ENCODE peak calls at places on chromosomes 1 and 21, in four cellular contexts. C is psoas muscle, E is fibroblast of mammary gland, X is HFF-Myc. Z is an unnamed sample.

GRCh38 chr1:109821831-109822745 is 58.4 kb upstream of the EPS8L3 start:
- DNase-seq in X (no peak), C (peak), E (peak), Z (no peak)

GRCh38 chr1:160260436-160261382 is 1.6 kb downstream of the DCAF8 start:
- DNase-seq in X (peak), E (peak), C (no peak), Z (no peak)

GRCh38 chr1:197400522-197400902 is 132.5 kb downstream of the CRB1 start:
- DNase-seq in X (no peak), E (no peak), C (no peak), Z (no peak)

GRCh38 chr1:116001739-116002487 is 25.6 kb downstream of the SLC22A15 start:
- DNase-seq in X (no peak), C (no peak), E (peak), Z (no peak)

GRCh38 chr1:239308701-239309333 is 77.6 kb upstream of the CHRM3 start:
- DNase-seq in X (peak), C (no peak), E (peak), Z (peak)

GRCh38 chr21:31911138-31911907 is 38.5 kb downstream of the HUNK start:
- DNase-seq in E (peak), C (no peak), X (peak), Z (no peak)

GRCh38 chr1:200659269-200659668 is 10.4 kb downstream of the DDX59 start:
- DNase-seq in C (no peak), E (no peak), X (no peak), Z (no peak)

GRCh38 chr1:28370220-28371010 is 875 bp downstream of the PHACTR4 start:
- DNase-seq in C (no peak), E (peak), X (no peak), Z (peak)

GRCh38 chr1:153387001-153387400 is 3.9 kb downstream of the S100A8 start:
- DNase-seq in X (no peak), E (no peak), C (no peak), Z (no peak)

GRCh38 chr1:46183926-46184557 is 7.8 kb upstream of the P3R3URF start:
- DNase-seq in C (no peak), E (no peak), X (no peak), Z (no peak)

GRCh38 chr21:40929833-40930232 is 82.9 kb upstream of the DSCAM start:
- DNase-seq in E (no peak), X (no peak), C (no peak), Z (no peak)

GRCh38 chr1:41233708-41234107 is 8.4 kb downstream of the SCMH1 start:
- DNase-seq in C (no peak), X (no peak), E (no peak), Z (no peak)

GRCh38 chr1:77682442-77683141 is at the start of gene ZZZ3:
- DNase-seq in E (peak), X (peak), C (peak), Z (peak)

GRCh38 chr1:76939817-76940216 is 72.5 kb downstream of the ST6GALNAC5 start:
- DNase-seq in E (no peak), C (no peak), X (no peak), Z (no peak)

GRCh38 chr1:33575324-33575879 is 103.0 kb downstream of the ZSCAN20 start:
- DNase-seq in E (no peak), X (no peak), C (no peak), Z (no peak)

GRCh38 chr1:207810173-207810572 is 58.3 kb downstream of the CD46 start:
- DNase-seq in X (no peak), C (no peak), E (peak), Z (no peak)

GRCh38 chr1:160575112-160575664 is 4.1 kb downstream of the CD84 start:
- DNase-seq in X (no peak), E (no peak), C (no peak), Z (no peak)

GRCh38 chr1:38125837-38126520 is 79.4 kb upstream of the POU3F1 start:
- DNase-seq in E (no peak), C (no peak), X (no peak), Z (no peak)

GRCh38 chr1:94094466-94095111 is 26.4 kb downstream of the ABCA4 start:
- DNase-seq in E (peak), X (no peak), C (peak), Z (no peak)

GRCh38 chr1:39833121-39833520 is 44.5 kb upstream of the BMP8B start:
- DNase-seq in X (no peak), E (peak), C (no peak), Z (no peak)

GRCh38 chr1:63775418-63776127 is 1.8 kb downstream of the ROR1 start:
- DNase-seq in E (peak), X (no peak), C (no peak), Z (no peak)

GRCh38 chr1:24110642-24111263 is 1.2 kb downstream of the MYOM3 start:
- DNase-seq in E (no peak), X (no peak), C (peak), Z (no peak)

GRCh38 chr1:65429806-65430205 is 9.3 kb downstream of the LEPR start:
- DNase-seq in E (peak), X (no peak), C (no peak), Z (no peak)

GRCh38 chr1:238364214-238364892 is 473.6 kb upstream of the ZP4 start:
- DNase-seq in E (no peak), X (no peak), C (no peak), Z (no peak)

GRCh38 chr1:222334026-222334680 is 213.8 kb downstream of the HHIPL2 start:
- DNase-seq in X (no peak), E (peak), C (no peak), Z (no peak)

GRCh38 chr1:116218922-116219321 is 107.7 kb downstream of the MAB21L3 start:
- DNase-seq in C (no peak), X (no peak), E (no peak), Z (no peak)

GRCh38 chr1:112359961-112360767 is 35.9 kb upstream of the CTTNBP2NL start:
- DNase-seq in C (peak), E (peak), X (no peak), Z (no peak)

GRCh38 chr1:91844862-91845528 is 41.0 kb downstream of the TGFBR3 start:
- DNase-seq in X (peak), C (peak), E (peak), Z (no peak)

GRCh38 chr1:241202321-241202845 is 154.6 kb downstream of the RGS7 start:
- DNase-seq in X (no peak), E (no peak), C (no peak), Z (no peak)

GRCh38 chr1:117537291-117537920 is 68.4 kb upstream of the TENT5C start:
- DNase-seq in C (no peak), X (no peak), E (no peak), Z (no peak)

GRCh38 chr1:168689726-168690602 is 39.0 kb downstream of the DPT start:
- DNase-seq in E (peak), X (no peak), C (no peak), Z (no peak)

GRCh38 chr1:244449936-244450508 is 1.7 kb downstream of the ADSS2 start:
- DNase-seq in E (no peak), C (no peak), X (no peak), Z (no peak)

GRCh38 chr1:244447552-244447951 is 4.2 kb downstream of the ADSS2 start:
- DNase-seq in C (no peak), E (no peak), X (no peak), Z (no peak)

GRCh38 chr1:244447024-244447423 is 4.7 kb downstream of the ADSS2 start:
- DNase-seq in C (no peak), E (no peak), X (no peak), Z (no peak)

GRCh38 chr1:244450597-244451538 is 841 bp downstream of the ADSS2 start:
- DNase-seq in C (peak), X (no peak), E (peak), Z (peak)

GRCh38 chr1:244448279-244449036 is 3.3 kb downstream of the ADSS2 start:
- DNase-seq in X (no peak), E (no peak), C (no peak), Z (no peak)
- TF ChIP-seq CTCF in X (no peak), E (no peak), C (no peak), Z (no peak)

GRCh38 chr1:30353637-30354036 is 369.7 kb downstream of the MATN1 start:
- DNase-seq in E (peak), C (no peak), X (no peak), Z (no peak)
- TF ChIP-seq CTCF in E (peak), C (peak), X (peak), Z (peak)

GRCh38 chr1:218983433-218983832 is 190.2 kb upstream of the LYPLAL1 start:
- DNase-seq in C (no peak), E (no peak), X (no peak), Z (no peak)

GRCh38 chr1:218986816-218987215 is 186.9 kb upstream of the LYPLAL1 start:
- DNase-seq in E (no peak), C (no peak), X (no peak), Z (no peak)

GRCh38 chr1:218982482-218982881 is 191.2 kb upstream of the LYPLAL1 start:
- DNase-seq in C (no peak), E (no peak), X (no peak), Z (no peak)

GRCh38 chr1:218985424-218985823 is 188.3 kb upstream of the LYPLAL1 start:
- DNase-seq in X (no peak), E (no peak), C (no peak), Z (no peak)

GRCh38 chr1:218983848-218984247 is 189.8 kb upstream of the LYPLAL1 start:
- DNase-seq in X (no peak), E (no peak), C (no peak), Z (no peak)
- TF ChIP-seq CTCF in X (peak), E (peak), C (no peak), Z (peak)

GRCh38 chr1:29793101-29793546 is 556.8 kb downstream of the PTPRU start:
- DNase-seq in E (peak), X (peak), C (peak), Z (peak)
- TF ChIP-seq CTCF in E (peak), X (peak), C (peak), Z (peak)

GRCh38 chr1:202203238-202204039 is 9.8 kb downstream of the LGR6 start:
- DNase-seq in E (no peak), C (no peak), X (no peak), Z (no peak)

GRCh38 chr1:202204065-202204464 is 10.5 kb downstream of the LGR6 start:
- DNase-seq in X (no peak), E (no peak), C (no peak), Z (no peak)

GRCh38 chr1:202208458-202208857 is 14.9 kb downstream of the LGR6 start:
- DNase-seq in C (no peak), X (no peak), E (no peak), Z (no peak)

GRCh38 chr1:202207292-202207691 is 13.7 kb downstream of the LGR6 start:
- DNase-seq in C (no peak), X (peak), E (peak), Z (no peak)

GRCh38 chr1:202205523-202206190 is 12.1 kb downstream of the LGR6 start:
- DNase-seq in E (no peak), C (no peak), X (no peak), Z (no peak)
- TF ChIP-seq CTCF in E (peak), C (no peak), X (peak), Z (peak)

DNA sequence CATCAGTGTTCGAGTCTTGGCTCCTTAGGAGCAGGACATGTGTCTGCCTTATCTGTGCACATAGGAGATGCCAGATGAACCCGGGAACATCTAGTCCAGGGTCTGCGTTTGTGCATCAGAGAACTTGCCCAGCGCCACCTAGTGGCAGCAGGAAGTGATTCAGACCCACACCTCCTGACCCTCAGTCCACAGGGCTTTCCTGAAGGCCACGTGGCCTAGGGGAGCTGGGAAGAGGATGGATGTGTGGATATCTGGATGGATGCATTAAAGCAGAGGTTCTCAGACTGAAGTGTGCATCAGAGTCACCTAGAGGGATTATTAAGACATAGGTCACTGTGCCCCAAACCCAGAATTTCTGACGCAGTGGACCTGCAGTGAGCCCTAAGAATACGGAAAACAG is 37.3 kb downstream of the CAPN8 start:
- DNase-seq in X (peak), C (peak), E (peak), Z (peak)
- TF ChIP-seq CTCF in X (peak), C (peak), E (peak), Z (peak)

GRCh38 chr1:226233293-226233692 is 9.8 kb downstream of the MIXL1 start:
- DNase-seq in E (no peak), C (no peak), X (no peak), Z (no peak)
- TF ChIP-seq CTCF in E (no peak), C (no peak), X (no peak), Z (no peak)

DNA sequence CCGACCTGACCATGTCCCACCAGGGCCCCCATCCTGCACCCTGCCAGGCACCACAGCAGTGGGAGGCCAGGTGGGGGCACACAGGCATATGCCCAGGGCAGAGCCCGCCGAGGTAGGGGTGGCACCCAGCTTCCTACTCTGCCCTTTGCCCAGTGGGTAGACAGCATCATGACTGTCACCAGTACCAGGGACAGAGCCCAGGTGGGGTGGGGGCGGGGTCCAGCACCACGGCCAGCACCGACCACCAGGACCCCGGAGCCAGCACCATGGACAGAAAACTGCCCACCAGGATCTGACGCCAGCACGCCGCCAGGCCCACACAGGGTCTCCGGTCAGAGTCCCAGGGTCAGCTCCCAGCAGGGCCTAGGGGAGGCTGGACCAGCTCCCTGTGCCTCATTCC is 3.8 kb downstream of the TAS1R3 start:
- DNase-seq in X (no peak), C (no peak), E (no peak), Z (no peak)
- TF ChIP-seq CTCF in X (no peak), C (no peak), E (no peak), Z (no peak)

DNA sequence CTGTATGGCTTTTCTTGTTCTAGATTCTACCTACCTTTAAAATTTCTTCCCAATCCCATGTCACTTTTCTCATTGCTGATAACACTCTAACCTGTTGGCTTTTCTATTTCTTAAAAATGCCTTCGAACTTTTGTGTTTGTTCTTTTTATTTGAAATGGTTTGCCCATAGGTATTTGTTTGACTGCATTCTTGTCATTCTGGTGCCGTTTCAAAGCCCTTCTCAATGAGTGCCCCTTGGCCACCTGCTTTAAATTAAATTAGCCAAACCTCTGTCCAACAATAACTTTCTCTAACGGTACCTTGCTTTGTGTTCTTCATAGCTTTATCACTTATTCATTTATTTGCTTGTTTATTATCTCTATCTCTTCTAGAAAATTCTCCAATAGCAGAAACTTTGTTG is 38.9 kb downstream of the KCTD3 start:
- DNase-seq in E (no peak), C (no peak), X (no peak), Z (no peak)
- TF ChIP-seq CTCF in E (no peak), C (no peak), X (no peak), Z (no peak)

Z was measured in neural crest cell.